ENCODE peak calls at places on chromosome 2, in five cellular contexts. One of them, this sample, is unnamed.

GRCh38 chr2:27243391-27244130 is 19.3 kb downstream of the SLC30A3 start:
- DNase-seq in stimulated activated CD4-positive, alpha-beta T cell treated with anti-CD3 and anti-CD28 coated beads, Interleukin-2, amount 100 ng/mL, for 48 hours: no peak
- DNase-seq in MCF 10A: no peak
- DNase-seq in stromal cell of bone marrow: no peak
- DNase-seq in spleen: no peak
- DNase-seq in this sample: no peak

GRCh38 chr2:69322631-69323030 is 64.4 kb downstream of the GFPT1 start:
- DNase-seq in stimulated activated CD4-positive, alpha-beta T cell treated with anti-CD3 and anti-CD28 coated beads, Interleukin-2, amount 100 ng/mL, for 48 hours: no peak
- DNase-seq in MCF 10A: no peak
- DNase-seq in stromal cell of bone marrow: no peak
- DNase-seq in spleen: no peak
- DNase-seq in this sample: no peak

GRCh38 chr2:43542285-43542933 is 53.4 kb downstream of the THADA start:
- DNase-seq in stimulated activated CD4-positive, alpha-beta T cell treated with anti-CD3 and anti-CD28 coated beads, Interleukin-2, amount 100 ng/mL, for 48 hours: no peak
- DNase-seq in MCF 10A: peak; percentile 64
- DNase-seq in stromal cell of bone marrow: peak; percentile 37
- DNase-seq in spleen: no peak
- DNase-seq in this sample: peak; percentile 27

GRCh38 chr2:111162718-111163331 is 42.1 kb downstream of the BCL2L11 start:
- DNase-seq in stimulated activated CD4-positive, alpha-beta T cell treated with anti-CD3 and anti-CD28 coated beads, Interleukin-2, amount 100 ng/mL, for 48 hours: no peak
- DNase-seq in MCF 10A: no peak
- DNase-seq in stromal cell of bone marrow: no peak
- DNase-seq in spleen: no peak
- DNase-seq in this sample: no peak

GRCh38 chr2:150204449-150204848 is 283.0 kb downstream of the RND3 start:
- DNase-seq in stimulated activated CD4-positive, alpha-beta T cell treated with anti-CD3 and anti-CD28 coated beads, Interleukin-2, amount 100 ng/mL, for 48 hours: no peak
- DNase-seq in MCF 10A: peak; percentile 73
- DNase-seq in stromal cell of bone marrow: peak; percentile 81
- DNase-seq in spleen: no peak
- DNase-seq in this sample: peak; percentile 93

GRCh38 chr2:102386867-102387541 is 31.4 kb downstream of the IL18R1 start:
- DNase-seq in stimulated activated CD4-positive, alpha-beta T cell treated with anti-CD3 and anti-CD28 coated beads, Interleukin-2, amount 100 ng/mL, for 48 hours: no peak
- DNase-seq in MCF 10A: no peak
- DNase-seq in stromal cell of bone marrow: no peak
- DNase-seq in spleen: no peak
- DNase-seq in this sample: no peak

GRCh38 chr2:17083902-17084301 is 418.3 kb upstream of the CYRIA start:
- DNase-seq in stimulated activated CD4-positive, alpha-beta T cell treated with anti-CD3 and anti-CD28 coated beads, Interleukin-2, amount 100 ng/mL, for 48 hours: no peak
- DNase-seq in MCF 10A: no peak
- DNase-seq in stromal cell of bone marrow: peak; percentile 18
- DNase-seq in spleen: no peak
- DNase-seq in this sample: peak; percentile 69

GRCh38 chr2:68544811-68545210 is 77.4 kb downstream of the APLF start:
- DNase-seq in stimulated activated CD4-positive, alpha-beta T cell treated with anti-CD3 and anti-CD28 coated beads, Interleukin-2, amount 100 ng/mL, for 48 hours: no peak
- DNase-seq in MCF 10A: no peak
- DNase-seq in stromal cell of bone marrow: no peak
- DNase-seq in spleen: no peak
- DNase-seq in this sample: no peak

GRCh38 chr2:159613515-159614336 is 2.6 kb downstream of the BAZ2B start:
- DNase-seq in stimulated activated CD4-positive, alpha-beta T cell treated with anti-CD3 and anti-CD28 coated beads, Interleukin-2, amount 100 ng/mL, for 48 hours: no peak
- DNase-seq in MCF 10A: peak; percentile 42
- DNase-seq in stromal cell of bone marrow: no peak
- DNase-seq in spleen: no peak
- DNase-seq in this sample: no peak

GRCh38 chr2:119246884-119247843 is 23.5 kb downstream of the STEAP3 start:
- DNase-seq in stimulated activated CD4-positive, alpha-beta T cell treated with anti-CD3 and anti-CD28 coated beads, Interleukin-2, amount 100 ng/mL, for 48 hours: no peak
- DNase-seq in MCF 10A: no peak
- DNase-seq in stromal cell of bone marrow: no peak
- DNase-seq in spleen: peak; percentile 70
- DNase-seq in this sample: no peak

GRCh38 chr2:26925100-26925791 is 45.2 kb upstream of the MAPRE3 start:
- DNase-seq in stimulated activated CD4-positive, alpha-beta T cell treated with anti-CD3 and anti-CD28 coated beads, Interleukin-2, amount 100 ng/mL, for 48 hours: no peak
- DNase-seq in MCF 10A: no peak
- DNase-seq in stromal cell of bone marrow: no peak
- DNase-seq in spleen: peak; percentile 62
- DNase-seq in this sample: no peak

GRCh38 chr2:150075831-150076230 is 411.6 kb downstream of the RND3 start:
- DNase-seq in stimulated activated CD4-positive, alpha-beta T cell treated with anti-CD3 and anti-CD28 coated beads, Interleukin-2, amount 100 ng/mL, for 48 hours: no peak
- DNase-seq in MCF 10A: no peak
- DNase-seq in stromal cell of bone marrow: peak; percentile 38
- DNase-seq in spleen: no peak
- DNase-seq in this sample: no peak

GRCh38 chr2:27138111-27138510 is 1.1 kb downstream of the PRR30 start:
- DNase-seq in stimulated activated CD4-positive, alpha-beta T cell treated with anti-CD3 and anti-CD28 coated beads, Interleukin-2, amount 100 ng/mL, for 48 hours: no peak
- DNase-seq in MCF 10A: no peak
- DNase-seq in stromal cell of bone marrow: no peak
- DNase-seq in spleen: no peak
- DNase-seq in this sample: no peak

GRCh38 chr2:28768422-28768821 is 16.8 kb downstream of the PPP1CB start:
- DNase-seq in stimulated activated CD4-positive, alpha-beta T cell treated with anti-CD3 and anti-CD28 coated beads, Interleukin-2, amount 100 ng/mL, for 48 hours: no peak
- DNase-seq in MCF 10A: no peak
- DNase-seq in stromal cell of bone marrow: no peak
- DNase-seq in spleen: no peak
- DNase-seq in this sample: no peak

GRCh38 chr2:10526281-10526680 is 78.2 kb upstream of the ODC1 start:
- DNase-seq in stimulated activated CD4-positive, alpha-beta T cell treated with anti-CD3 and anti-CD28 coated beads, Interleukin-2, amount 100 ng/mL, for 48 hours: no peak
- DNase-seq in MCF 10A: no peak
- DNase-seq in stromal cell of bone marrow: no peak
- DNase-seq in spleen: peak; percentile 73
- DNase-seq in this sample: no peak

GRCh38 chr2:26314243-26314642 is 31.7 kb upstream of the SELENOI start:
- DNase-seq in stimulated activated CD4-positive, alpha-beta T cell treated with anti-CD3 and anti-CD28 coated beads, Interleukin-2, amount 100 ng/mL, for 48 hours: no peak
- DNase-seq in MCF 10A: no peak
- DNase-seq in stromal cell of bone marrow: no peak
- DNase-seq in spleen: no peak
- DNase-seq in this sample: no peak

GRCh38 chr2:226796840-226797288 is 2.8 kb downstream of the IRS1 start:
- DNase-seq in stimulated activated CD4-positive, alpha-beta T cell treated with anti-CD3 and anti-CD28 coated beads, Interleukin-2, amount 100 ng/mL, for 48 hours: no peak
- DNase-seq in MCF 10A: no peak
- DNase-seq in stromal cell of bone marrow: no peak
- DNase-seq in spleen: no peak
- DNase-seq in this sample: no peak

GRCh38 chr2:171966688-171967087 is 33.1 kb upstream of the METAP1D start:
- DNase-seq in stimulated activated CD4-positive, alpha-beta T cell treated with anti-CD3 and anti-CD28 coated beads, Interleukin-2, amount 100 ng/mL, for 48 hours: no peak
- DNase-seq in MCF 10A: no peak
- DNase-seq in stromal cell of bone marrow: no peak
- DNase-seq in spleen: no peak
- DNase-seq in this sample: no peak

GRCh38 chr2:102094917-102095316 is 47.6 kb upstream of the IL1R1 start:
- DNase-seq in stimulated activated CD4-positive, alpha-beta T cell treated with anti-CD3 and anti-CD28 coated beads, Interleukin-2, amount 100 ng/mL, for 48 hours: no peak
- DNase-seq in MCF 10A: peak; percentile 92
- DNase-seq in stromal cell of bone marrow: peak; percentile 51
- DNase-seq in spleen: no peak
- DNase-seq in this sample: peak; percentile 90

GRCh38 chr2:237473474-237474453 is 13.3 kb upstream of the MLPH start:
- DNase-seq in stimulated activated CD4-positive, alpha-beta T cell treated with anti-CD3 and anti-CD28 coated beads, Interleukin-2, amount 100 ng/mL, for 48 hours: no peak
- DNase-seq in MCF 10A: peak; percentile 35
- DNase-seq in stromal cell of bone marrow: peak; percentile 87
- DNase-seq in spleen: no peak
- DNase-seq in this sample: no peak

GRCh38 chr2:85649201-85650190 is 18.5 kb downstream of the SFTPB start:
- DNase-seq in stimulated activated CD4-positive, alpha-beta T cell treated with anti-CD3 and anti-CD28 coated beads, Interleukin-2, amount 100 ng/mL, for 48 hours: no peak
- DNase-seq in MCF 10A: peak; percentile 65
- DNase-seq in stromal cell of bone marrow: peak; percentile 47
- DNase-seq in spleen: no peak
- DNase-seq in this sample: peak; percentile 55

GRCh38 chr2:235050992-235051351 is 99.2 kb downstream of the SH3BP4 start:
- DNase-seq in stimulated activated CD4-positive, alpha-beta T cell treated with anti-CD3 and anti-CD28 coated beads, Interleukin-2, amount 100 ng/mL, for 48 hours: no peak
- DNase-seq in MCF 10A: peak; percentile 95
- DNase-seq in stromal cell of bone marrow: peak; percentile 73
- DNase-seq in spleen: peak; percentile 75
- DNase-seq in this sample: peak; percentile 85

GRCh38 chr2:62216616-62217015 is 20.7 kb downstream of the B3GNT2 start:
- DNase-seq in stimulated activated CD4-positive, alpha-beta T cell treated with anti-CD3 and anti-CD28 coated beads, Interleukin-2, amount 100 ng/mL, for 48 hours: no peak
- DNase-seq in MCF 10A: peak; percentile 84
- DNase-seq in stromal cell of bone marrow: peak; percentile 84
- DNase-seq in spleen: no peak
- DNase-seq in this sample: peak; percentile 92

GRCh38 chr2:101883860-101884259 is 107.9 kb upstream of the IL1R2 start:
- DNase-seq in stimulated activated CD4-positive, alpha-beta T cell treated with anti-CD3 and anti-CD28 coated beads, Interleukin-2, amount 100 ng/mL, for 48 hours: no peak
- DNase-seq in MCF 10A: peak; percentile 76
- DNase-seq in stromal cell of bone marrow: peak; percentile 60
- DNase-seq in spleen: no peak
- DNase-seq in this sample: peak; percentile 31

This sample was measured in AG09309.